ENCODE peak calls at places on chromosomes 3 and 15, in ten cellular contexts. J is dorsolateral prefrontal cortex, Y is brain microvascular endothelial cell, G is nephron progenitor cell, U is B cell, C is upper lobe of right lung, V is uterus, Q is bronchial epithelial cell, W is AG04450, S is A549. L is an unnamed sample.

GRCh38 chr3:119673875-119674274 is 3.3 kb downstream of the COX17 start:
- DNase-seq in J (no peak), Y (no peak), G (no peak), U (no peak), C (no peak), V (no peak), Q (no peak), W (no peak), S (no peak), L (no peak)

GRCh38 chr15:91182096-91182495 is 82.0 kb downstream of the SV2B start:
- DNase-seq in J (no peak), Y (no peak), G (no peak), U (no peak), C (no peak), V (no peak), Q (no peak), W (no peak), S (no peak), L (no peak)

GRCh38 chr3:107690522-107691138 is 167.9 kb downstream of the BBX start:
- DNase-seq in J (no peak), Y (peak; percentile 24), G (no peak), U (peak; percentile 66), C (no peak), V (no peak), Q (peak; percentile 64), W (peak; percentile 41), S (peak; percentile 30), L (peak; percentile 65)

GRCh38 chr3:12729313-12729676 is 29.8 kb downstream of the TMEM40 start:
- DNase-seq in J (no peak), Y (no peak), G (peak; percentile 41), U (no peak), C (no peak), V (no peak), Q (no peak), W (no peak), S (no peak), L (no peak)

GRCh38 chr3:43180027-43180426 is 74.1 kb upstream of the POMGNT2 start:
- DNase-seq in J (no peak), Y (peak; percentile 95), G (no peak), U (no peak), C (no peak), V (no peak), Q (peak; percentile 98), W (peak; percentile 73), S (no peak), L (peak; percentile 85)

GRCh38 chr3:47161983-47162694 is 1.8 kb downstream of the SETD2 start:
- DNase-seq in J (no peak), Y (no peak), G (no peak), U (peak; percentile 34), C (no peak), V (no peak), Q (peak; percentile 8), W (no peak), S (no peak), L (peak; percentile 1)

GRCh38 chr3:5093786-5094185 is 28.3 kb upstream of the ARL8B start:
- DNase-seq in J (no peak), Y (no peak), G (no peak), U (no peak), C (no peak), V (no peak), Q (no peak), W (no peak), S (no peak), L (no peak)

GRCh38 chr3:183924543-183924942 is 39.9 kb upstream of the PARL start:
- DNase-seq in J (no peak), Y (no peak), G (no peak), U (no peak), C (no peak), V (no peak), Q (peak; percentile 65), W (no peak), S (no peak), L (peak; percentile 40)

GRCh38 chr15:79088426-79089205 is 2.0 kb downstream of the RASGRF1 start:
- DNase-seq in J (no peak), Y (no peak), G (no peak), U (no peak), C (peak; percentile 20), V (no peak), Q (no peak), W (no peak), S (no peak), L (no peak)

GRCh38 chr3:167148121-167148520 is 232.0 kb downstream of the ZBBX start:
- DNase-seq in J (no peak), Y (no peak), G (no peak), U (no peak), C (no peak), V (no peak), Q (no peak), W (no peak), S (no peak), L (peak; percentile 38)

GRCh38 chr3:184345678-184346144 is 8.3 kb downstream of the FAM131A start:
- DNase-seq in J (peak; percentile 87), Y (peak; percentile 53), G (peak; percentile 48), U (no peak), C (peak; percentile 76), V (no peak), Q (peak; percentile 66), W (no peak), S (peak; percentile 72), L (peak; percentile 84)

GRCh38 chr3:46350262-46350565 is 3.7 kb upstream of the CCR2 start:
- DNase-seq in J (no peak), Y (no peak), G (no peak), U (no peak), C (no peak), V (no peak), Q (no peak), W (no peak), S (no peak), L (no peak)

GRCh38 chr3:37905987-37906674 is 44.5 kb downstream of the CTDSPL start:
- DNase-seq in J (no peak), Y (peak; percentile 22), G (no peak), U (no peak), C (no peak), V (no peak), Q (no peak), W (no peak), S (no peak), L (no peak)

GRCh38 chr3:102410616-102411015 is 24.2 kb upstream of the ZPLD1 start:
- DNase-seq in J (no peak), Y (no peak), G (no peak), U (no peak), C (no peak), V (no peak), Q (no peak), W (no peak), S (no peak), L (no peak)

GRCh38 chr15:85463976-85464375 is 83.6 kb downstream of the AKAP13 start:
- DNase-seq in J (no peak), Y (no peak), G (no peak), U (no peak), C (no peak), V (no peak), Q (no peak), W (no peak), S (no peak), L (no peak)

GRCh38 chr3:155194973-155195372 is 98.5 kb downstream of the STRIT1 start:
- DNase-seq in J (no peak), Y (no peak), G (no peak), U (no peak), C (no peak), V (no peak), Q (no peak), W (no peak), S (no peak), L (no peak)

GRCh38 chr3:145798691-145799550 is 362.1 kb downstream of the PLOD2 start:
- DNase-seq in J (no peak), Y (no peak), G (no peak), U (no peak), C (no peak), V (no peak), Q (no peak), W (no peak), S (no peak), L (no peak)
- TF ChIP-seq CTCF in J (no peak), Y (no peak), G (no peak), U (no peak), C (no peak), V (no peak), Q (no peak), W (no peak), S (no peak), L (no peak)

DNA sequence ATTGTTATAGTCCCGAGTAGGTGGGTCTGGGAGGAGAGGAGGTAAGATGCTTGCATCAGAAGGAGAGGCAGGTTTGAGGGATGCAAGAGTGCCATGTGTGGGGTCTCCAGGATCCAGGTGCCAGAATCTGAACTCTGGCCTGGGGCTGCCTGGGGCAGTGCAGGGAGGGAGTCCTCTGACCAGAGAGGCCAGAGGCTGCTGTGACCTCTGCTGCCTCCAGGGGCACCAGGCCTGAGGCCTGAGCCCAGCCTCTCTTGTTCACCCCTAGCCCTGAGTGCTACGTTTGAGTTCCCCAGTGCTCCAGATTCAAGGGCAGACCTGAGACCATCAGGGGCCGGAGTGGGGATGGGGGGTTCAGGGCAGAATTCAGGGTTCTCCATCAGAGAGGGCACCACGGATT is 7.4 kb downstream of the SLC38A3 start:
- DNase-seq in J (no peak), Y (no peak), G (no peak), U (no peak), C (no peak), V (no peak), Q (no peak), W (no peak), S (no peak), L (no peak)
- TF ChIP-seq CTCF in J (no peak), Y (peak; percentile 5), G (peak; percentile 22), U (no peak), C (no peak), V (no peak), Q (no peak), W (no peak), S (no peak), L (no peak)

DNA sequence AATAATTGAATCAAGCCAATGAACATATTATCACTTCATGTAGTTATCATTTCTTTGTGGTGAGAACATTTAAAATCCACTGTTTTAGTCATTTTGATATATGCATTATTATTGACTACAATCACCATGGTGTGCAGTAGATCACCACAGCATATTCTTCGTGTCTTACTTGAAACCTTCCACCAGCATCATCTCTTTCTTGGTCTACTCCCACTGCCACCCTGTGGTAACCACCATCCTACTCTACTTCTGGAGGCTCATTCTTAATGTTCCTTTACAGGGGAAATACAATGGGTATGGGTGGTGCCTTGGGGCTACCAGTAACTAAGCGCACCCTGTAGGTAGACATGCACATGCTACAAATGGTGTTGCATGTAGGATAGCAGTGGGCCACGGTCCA is 25.4 kb downstream of the PXK start:
- DNase-seq in J (no peak), Y (no peak), G (no peak), U (no peak), C (no peak), V (no peak), Q (no peak), W (no peak), S (no peak), L (no peak)
- TF ChIP-seq CTCF in J (no peak), Y (no peak), G (no peak), U (no peak), C (no peak), V (no peak), Q (no peak), W (no peak), S (no peak), L (no peak)

DNA sequence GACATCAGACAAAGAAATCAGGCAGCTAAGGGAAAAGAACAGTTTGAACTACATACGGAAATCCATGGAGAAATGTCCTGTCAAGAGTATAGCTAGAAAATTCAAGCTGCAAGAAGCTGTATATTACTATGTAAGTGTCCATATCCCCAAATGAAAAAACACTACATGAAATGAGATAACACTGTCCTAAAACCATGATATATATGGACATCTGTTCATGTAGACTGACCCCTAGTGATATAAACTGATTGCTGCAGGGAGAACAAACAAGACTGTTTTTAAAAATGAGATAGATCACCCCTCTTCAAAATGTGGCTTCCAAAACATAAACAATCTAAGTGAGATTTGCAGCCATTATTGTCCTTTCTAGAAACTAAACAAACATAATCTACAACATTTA is 985.6 kb downstream of the EPHA3 start:
- DNase-seq in J (no peak), Y (peak; percentile 34), G (no peak), U (no peak), C (no peak), V (no peak), Q (peak; percentile 30), W (no peak), S (no peak), L (peak; percentile 39)
- TF ChIP-seq CTCF in J (peak; percentile 56), Y (peak; percentile 52), G (peak; percentile 50), U (no peak), C (peak; percentile 51), V (no peak), Q (peak; percentile 37), W (peak; percentile 47), S (peak; percentile 26), L (peak; percentile 54)

L was measured in MCF 10A.